ENCODE peak calls at places on chromosomes 16 and 17, in four cellular contexts. One of them, this sample, is unnamed.

GRCh38 chr17:21674242-21674731 is 18.0 kb upstream of the KCNJ18 start:
- DNase-seq in GM19239: no peak
- DNase-seq in BE2C: no peak
- DNase-seq in NCI-H1930: peak
- DNase-seq in this sample: peak

GRCh38 chr16:83725313-83725712 is 82.5 kb upstream of the HSBP1 start:
- DNase-seq in BE2C: no peak
- DNase-seq in GM19239: no peak
- DNase-seq in NCI-H1930: no peak
- DNase-seq in this sample: no peak

GRCh38 chr16:9123871-9124270 is 32.4 kb downstream of the HAPSTR1 start:
- DNase-seq in GM19239: no peak
- DNase-seq in BE2C: no peak
- DNase-seq in NCI-H1930: no peak
- DNase-seq in this sample: no peak

GRCh38 chr17:7084058-7084457 is 4.0 kb upstream of the CLEC10A start:
- DNase-seq in GM19239: no peak
- DNase-seq in BE2C: no peak
- DNase-seq in NCI-H1930: no peak
- DNase-seq in this sample: no peak

GRCh38 chr16:74291577-74292208 is 4.9 kb upstream of the PSMD7 start:
- DNase-seq in BE2C: no peak
- DNase-seq in NCI-H1930: no peak
- DNase-seq in GM19239: no peak
- DNase-seq in this sample: no peak

GRCh38 chr17:58513391-58513912 is 986 bp downstream of the MTMR4 start:
- DNase-seq in GM19239: no peak
- DNase-seq in BE2C: no peak
- DNase-seq in NCI-H1930: no peak
- DNase-seq in this sample: peak

GRCh38 chr16:11707679-11708197 is 34.9 kb downstream of the TXNDC11 start:
- DNase-seq in GM19239: no peak
- DNase-seq in NCI-H1930: no peak
- DNase-seq in BE2C: no peak
- DNase-seq in this sample: no peak

GRCh38 chr16:976389-976931 is 5.1 kb upstream of the SOX8 start:
- DNase-seq in NCI-H1930: no peak
- DNase-seq in BE2C: no peak
- DNase-seq in GM19239: no peak
- DNase-seq in this sample: no peak

GRCh38 chr17:47987240-47987835 is 16.4 kb downstream of the CDK5RAP3 start:
- DNase-seq in BE2C: peak
- DNase-seq in GM19239: no peak
- DNase-seq in NCI-H1930: no peak
- DNase-seq in this sample: peak

GRCh38 chr17:973053-973452 is 6.5 kb downstream of the NXN start:
- DNase-seq in BE2C: no peak
- DNase-seq in NCI-H1930: no peak
- DNase-seq in GM19239: no peak
- DNase-seq in this sample: no peak

GRCh38 chr16:87350681-87351319 is 32.8 kb downstream of the FBXO31 start:
- DNase-seq in NCI-H1930: no peak
- DNase-seq in GM19239: no peak
- DNase-seq in BE2C: peak
- DNase-seq in this sample: peak

GRCh38 chr16:4944333-4945281 is 7.7 kb upstream of the PPL start:
- DNase-seq in NCI-H1930: peak
- DNase-seq in BE2C: peak
- DNase-seq in GM19239: no peak
- DNase-seq in this sample: peak

GRCh38 chr16:30122621-30123160 is 329 bp downstream of the MAPK3 start:
- DNase-seq in BE2C: no peak
- DNase-seq in NCI-H1930: no peak
- DNase-seq in GM19239: no peak
- DNase-seq in this sample: no peak

GRCh38 chr17:72592242-72592966 is 471.6 kb downstream of the SOX9 start:
- DNase-seq in GM19239: peak
- DNase-seq in NCI-H1930: peak
- DNase-seq in BE2C: peak
- DNase-seq in this sample: peak

GRCh38 chr16:70493863-70494770 is 29.2 kb downstream of the COG4 start:
- DNase-seq in NCI-H1930: no peak
- DNase-seq in GM19239: no peak
- DNase-seq in BE2C: no peak
- DNase-seq in this sample: no peak

GRCh38 chr16:47507701-47508100 is 46.6 kb downstream of the PHKB start:
- DNase-seq in BE2C: no peak
- DNase-seq in NCI-H1930: no peak
- DNase-seq in GM19239: no peak
- DNase-seq in this sample: no peak

GRCh38 chr16:85498607-85499006 is 114.5 kb upstream of the GSE1 start:
- DNase-seq in GM19239: no peak
- DNase-seq in NCI-H1930: no peak
- DNase-seq in BE2C: no peak
- DNase-seq in this sample: no peak

GRCh38 chr16:4086153-4086552 is 30.1 kb downstream of the ADCY9 start:
- DNase-seq in BE2C: peak
- DNase-seq in GM19239: no peak
- DNase-seq in NCI-H1930: no peak
- DNase-seq in this sample: no peak

This sample was measured in SK-N-SH.